ENCODE peak calls at places on chromosomes 11 and 22, in eight cellular contexts. One of them, this sample, is unnamed. For H3K4me1, the result is how much of the 10 kb centered on the place peaks cover.

GRCh38 chr22:18000441-18001039 is 23.8 kb downstream of the MICAL3 start:
- DNase-seq in hepatocyte: peak
- DNase-seq in A549: peak
- DNase-seq in CD8-positive, alpha-beta T cell: peak
- DNase-seq in sigmoid colon: peak
- DNase-seq in Peyer's patch: peak
- DNase-seq in H1: peak
- DNase-seq in adrenal gland: no peak
- DNase-seq in this sample: peak

GRCh38 chr11:88188251-88189030 is 13.2 kb upstream of the RAB38 start:
- DNase-seq in hepatocyte: peak
- DNase-seq in A549: no peak
- DNase-seq in CD8-positive, alpha-beta T cell: no peak
- DNase-seq in sigmoid colon: no peak
- DNase-seq in Peyer's patch: no peak
- DNase-seq in H1: no peak
- DNase-seq in adrenal gland: no peak
- DNase-seq in this sample: peak

GRCh38 chr11:34274712-34275398 is 83.0 kb downstream of the ABTB2 start:
- DNase-seq in hepatocyte: peak
- DNase-seq in A549: peak
- DNase-seq in CD8-positive, alpha-beta T cell: no peak
- DNase-seq in sigmoid colon: peak
- DNase-seq in Peyer's patch: peak
- DNase-seq in H1: no peak
- DNase-seq in adrenal gland: peak
- DNase-seq in this sample: peak

GRCh38 chr11:73195191-73196007 is 22.7 kb upstream of the P2RY2 start:
- DNase-seq in hepatocyte: peak
- DNase-seq in A549: peak
- DNase-seq in CD8-positive, alpha-beta T cell: peak
- DNase-seq in sigmoid colon: peak
- DNase-seq in Peyer's patch: peak
- DNase-seq in H1: no peak
- DNase-seq in adrenal gland: peak
- DNase-seq in this sample: peak

GRCh38 chr22:37212174-37212906 is at the start of gene SSTR3:
- DNase-seq in hepatocyte: peak
- DNase-seq in A549: no peak
- DNase-seq in CD8-positive, alpha-beta T cell: no peak
- DNase-seq in sigmoid colon: peak
- DNase-seq in Peyer's patch: peak
- DNase-seq in H1: peak
- DNase-seq in adrenal gland: peak
- DNase-seq in this sample: no peak

GRCh38 chr22:40654522-40655167 is 18.1 kb upstream of the MRTFA start:
- DNase-seq in hepatocyte: peak
- DNase-seq in A549: peak
- DNase-seq in CD8-positive, alpha-beta T cell: no peak
- DNase-seq in sigmoid colon: peak
- DNase-seq in Peyer's patch: no peak
- DNase-seq in H1: no peak
- DNase-seq in adrenal gland: peak
- DNase-seq in this sample: no peak

GRCh38 chr11:43920598-43921419 is 21.6 kb upstream of the C11orf96 start:
- DNase-seq in hepatocyte: peak
- DNase-seq in A549: peak
- DNase-seq in CD8-positive, alpha-beta T cell: peak
- DNase-seq in sigmoid colon: peak
- DNase-seq in Peyer's patch: no peak
- DNase-seq in H1: no peak
- DNase-seq in adrenal gland: peak
- DNase-seq in this sample: peak

GRCh38 chr11:108788565-108789199 is 123.8 kb downstream of the DDX10 start:
- DNase-seq in hepatocyte: peak
- DNase-seq in A549: peak
- DNase-seq in CD8-positive, alpha-beta T cell: no peak
- DNase-seq in sigmoid colon: no peak
- DNase-seq in Peyer's patch: no peak
- DNase-seq in H1: peak
- DNase-seq in adrenal gland: peak
- DNase-seq in this sample: peak

GRCh38 chr11:122656073-122656630 is 630 bp downstream of the UBASH3B start:
- DNase-seq in hepatocyte: peak
- DNase-seq in A549: peak
- DNase-seq in CD8-positive, alpha-beta T cell: peak
- DNase-seq in sigmoid colon: peak
- DNase-seq in Peyer's patch: peak
- DNase-seq in H1: peak
- DNase-seq in adrenal gland: peak
- DNase-seq in this sample: peak

GRCh38 chr11:108790501-108791299 is 125.8 kb downstream of the DDX10 start:
- DNase-seq in hepatocyte: no peak
- DNase-seq in A549: no peak
- DNase-seq in CD8-positive, alpha-beta T cell: no peak
- DNase-seq in sigmoid colon: no peak
- DNase-seq in Peyer's patch: no peak
- DNase-seq in H1: no peak
- DNase-seq in adrenal gland: no peak
- DNase-seq in this sample: no peak

GRCh38 chr11:70578371-70578770 is 180.0 kb downstream of the CTTN start:
- DNase-seq in hepatocyte: no peak
- DNase-seq in A549: no peak
- DNase-seq in CD8-positive, alpha-beta T cell: no peak
- DNase-seq in sigmoid colon: peak
- DNase-seq in Peyer's patch: no peak
- DNase-seq in H1: no peak
- DNase-seq in adrenal gland: no peak
- DNase-seq in this sample: no peak

GRCh38 chr11:45922425-45923082 is at the start of gene LARGE2:
- DNase-seq in hepatocyte: peak
- DNase-seq in A549: no peak
- DNase-seq in CD8-positive, alpha-beta T cell: no peak
- DNase-seq in sigmoid colon: no peak
- DNase-seq in Peyer's patch: peak
- DNase-seq in H1: peak
- DNase-seq in adrenal gland: peak
- DNase-seq in this sample: peak

GRCh38 chr11:104361975-104362374 is 198.0 kb upstream of the PDGFD start:
- DNase-seq in hepatocyte: no peak
- DNase-seq in A549: no peak
- DNase-seq in CD8-positive, alpha-beta T cell: no peak
- DNase-seq in sigmoid colon: no peak
- DNase-seq in Peyer's patch: no peak
- DNase-seq in H1: no peak
- DNase-seq in adrenal gland: no peak
- DNase-seq in this sample: no peak

GRCh38 chr11:60951611-60951908 is 416 bp downstream of the SLC15A3 start:
- DNase-seq in hepatocyte: no peak
- DNase-seq in A549: no peak
- DNase-seq in CD8-positive, alpha-beta T cell: no peak
- DNase-seq in sigmoid colon: no peak
- DNase-seq in Peyer's patch: no peak
- DNase-seq in H1: no peak
- DNase-seq in adrenal gland: no peak
- DNase-seq in this sample: no peak

GRCh38 chr11:29449280-29450074 is 567.4 kb downstream of the KCNA4 start:
- DNase-seq in hepatocyte: no peak
- DNase-seq in A549: no peak
- DNase-seq in CD8-positive, alpha-beta T cell: no peak
- DNase-seq in sigmoid colon: no peak
- DNase-seq in Peyer's patch: no peak
- DNase-seq in H1: no peak
- DNase-seq in adrenal gland: no peak
- DNase-seq in this sample: no peak

DNA sequence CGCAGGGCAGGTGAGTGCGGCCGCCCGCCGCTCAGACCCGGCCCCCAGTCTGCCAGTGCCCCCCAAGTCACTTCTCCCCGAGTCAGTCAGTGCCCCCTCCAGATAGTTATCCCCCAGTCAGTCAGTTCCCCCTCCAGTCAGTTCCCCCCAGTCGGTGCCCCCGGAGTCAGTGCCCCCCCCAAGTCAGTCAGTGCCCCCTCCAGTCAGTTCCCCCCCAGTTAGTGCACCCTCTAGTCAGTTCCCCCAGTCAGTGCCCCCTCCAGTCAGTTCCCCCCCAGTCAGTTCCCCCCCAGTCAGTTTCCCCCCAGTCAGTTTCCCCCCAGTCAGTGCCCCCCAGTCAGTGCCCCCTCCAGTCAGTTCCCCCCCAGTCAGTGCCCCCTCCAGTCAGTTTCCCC is 411 bp downstream of the PPP6R2 start:
- DNase-seq in hepatocyte: no peak
- DNase-seq in A549: no peak
- DNase-seq in CD8-positive, alpha-beta T cell: no peak
- DNase-seq in sigmoid colon: no peak
- DNase-seq in Peyer's patch: no peak
- DNase-seq in H1: no peak
- DNase-seq in adrenal gland: no peak
- DNase-seq in this sample: no peak
- TF ChIP-seq CTCF in hepatocyte: no peak
- TF ChIP-seq CTCF in A549: no peak
- TF ChIP-seq CTCF in CD8-positive, alpha-beta T cell: no peak
- TF ChIP-seq CTCF in sigmoid colon: no peak
- TF ChIP-seq CTCF in Peyer's patch: no peak
- TF ChIP-seq CTCF in H1: no peak
- TF ChIP-seq CTCF in adrenal gland: no peak
- TF ChIP-seq CTCF in this sample: no peak

GRCh38 chr11:47183969-47184368 is 2.3 kb downstream of the PACSIN3 start:
- DNase-seq in hepatocyte: no peak
- DNase-seq in A549: no peak
- DNase-seq in CD8-positive, alpha-beta T cell: no peak
- DNase-seq in sigmoid colon: no peak
- DNase-seq in Peyer's patch: no peak
- DNase-seq in H1: no peak
- DNase-seq in adrenal gland: peak
- DNase-seq in this sample: no peak

GRCh38 chr11:47185305-47186075 is 744 bp downstream of the PACSIN3 start:
- DNase-seq in hepatocyte: peak
- DNase-seq in A549: peak
- DNase-seq in CD8-positive, alpha-beta T cell: no peak
- DNase-seq in sigmoid colon: peak
- DNase-seq in Peyer's patch: no peak
- DNase-seq in H1: peak
- DNase-seq in adrenal gland: peak
- DNase-seq in this sample: peak

GRCh38 chr11:47183031-47183856 is 3.0 kb downstream of the PACSIN3 start:
- DNase-seq in hepatocyte: no peak
- DNase-seq in A549: no peak
- DNase-seq in CD8-positive, alpha-beta T cell: no peak
- DNase-seq in sigmoid colon: peak
- DNase-seq in Peyer's patch: no peak
- DNase-seq in H1: no peak
- DNase-seq in adrenal gland: no peak
- DNase-seq in this sample: no peak

GRCh38 chr11:47186076-47186936 is at the start of gene PACSIN3:
- DNase-seq in hepatocyte: peak
- DNase-seq in A549: peak
- DNase-seq in CD8-positive, alpha-beta T cell: peak
- DNase-seq in sigmoid colon: peak
- DNase-seq in Peyer's patch: peak
- DNase-seq in H1: peak
- DNase-seq in adrenal gland: peak
- DNase-seq in this sample: peak

GRCh38 chr11:47184711-47185304 is 1.4 kb downstream of the PACSIN3 start:
- DNase-seq in hepatocyte: peak
- DNase-seq in A549: no peak
- DNase-seq in CD8-positive, alpha-beta T cell: no peak
- DNase-seq in sigmoid colon: peak
- DNase-seq in Peyer's patch: no peak
- DNase-seq in H1: no peak
- DNase-seq in adrenal gland: peak
- DNase-seq in this sample: no peak
- H3K4me3 ChIP-seq in hepatocyte: peak
- H3K4me3 ChIP-seq in A549: peak
- H3K4me3 ChIP-seq in CD8-positive, alpha-beta T cell: no peak
- H3K4me3 ChIP-seq in sigmoid colon: peak
- H3K4me3 ChIP-seq in Peyer's patch: peak
- H3K4me3 ChIP-seq in H1: peak
- H3K4me3 ChIP-seq in adrenal gland: no peak
- H3K4me3 ChIP-seq in this sample: peak

GRCh38 chr11:114131366-114131963 is 72.0 kb downstream of the ZBTB16 start:
- DNase-seq in hepatocyte: no peak
- DNase-seq in A549: no peak
- DNase-seq in CD8-positive, alpha-beta T cell: no peak
- DNase-seq in sigmoid colon: peak
- DNase-seq in Peyer's patch: no peak
- DNase-seq in H1: no peak
- DNase-seq in adrenal gland: no peak
- DNase-seq in this sample: no peak
- H3K4me1 ChIP-seq in hepatocyte: under half
- H3K4me1 ChIP-seq in A549: under half
- H3K4me1 ChIP-seq in CD8-positive, alpha-beta T cell: under half
- H3K4me1 ChIP-seq in sigmoid colon: half or more
- H3K4me1 ChIP-seq in Peyer's patch: under half
- H3K4me1 ChIP-seq in H1: under half
- H3K4me1 ChIP-seq in adrenal gland: half or more
- H3K4me1 ChIP-seq in this sample: under half

GRCh38 chr11:18727499-18728236 is 1.7 kb upstream of the IGSF22 start:
- DNase-seq in hepatocyte: peak
- DNase-seq in A549: peak
- DNase-seq in CD8-positive, alpha-beta T cell: peak
- DNase-seq in sigmoid colon: no peak
- DNase-seq in Peyer's patch: no peak
- DNase-seq in H1: peak
- DNase-seq in adrenal gland: peak
- DNase-seq in this sample: peak
- TF ChIP-seq CTCF in hepatocyte: peak
- TF ChIP-seq CTCF in A549: peak
- TF ChIP-seq CTCF in CD8-positive, alpha-beta T cell: peak
- TF ChIP-seq CTCF in sigmoid colon: peak
- TF ChIP-seq CTCF in Peyer's patch: peak
- TF ChIP-seq CTCF in H1: peak
- TF ChIP-seq CTCF in adrenal gland: peak
- TF ChIP-seq CTCF in this sample: peak

DNA sequence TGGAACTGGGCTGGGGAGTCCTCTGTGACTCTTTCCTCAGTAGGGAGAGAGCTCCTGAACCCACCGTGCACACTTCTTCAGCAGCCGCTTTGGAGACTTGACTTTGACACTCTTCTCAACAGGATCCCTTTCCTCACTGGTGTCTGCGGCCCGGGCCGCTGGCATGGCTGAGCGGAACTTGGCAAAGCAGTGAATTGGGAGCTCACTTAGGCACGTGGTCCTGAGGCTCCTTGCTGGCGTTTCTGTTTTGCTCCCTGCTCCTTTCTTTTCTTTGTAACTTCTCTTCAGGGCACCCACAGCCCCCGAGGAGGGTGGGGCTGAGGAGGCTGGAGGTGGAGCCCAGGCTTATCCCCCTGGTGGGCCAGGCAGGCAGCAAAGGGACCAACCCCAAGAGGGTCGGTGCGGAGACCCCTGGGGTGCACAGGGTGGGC is 8.4 kb upstream of the KCNQ1OT1 start:
- DNase-seq in hepatocyte: no peak
- DNase-seq in A549: no peak
- DNase-seq in CD8-positive, alpha-beta T cell: no peak
- DNase-seq in sigmoid colon: peak
- DNase-seq in Peyer's patch: no peak
- DNase-seq in H1: no peak
- DNase-seq in adrenal gland: no peak
- DNase-seq in this sample: no peak
- H3K4me3 ChIP-seq in hepatocyte: no peak
- H3K4me3 ChIP-seq in A549: no peak
- H3K4me3 ChIP-seq in CD8-positive, alpha-beta T cell: no peak
- H3K4me3 ChIP-seq in sigmoid colon: no peak
- H3K4me3 ChIP-seq in Peyer's patch: no peak
- H3K4me3 ChIP-seq in H1: no peak
- H3K4me3 ChIP-seq in adrenal gland: no peak
- H3K4me3 ChIP-seq in this sample: no peak

GRCh38 chr22:30204015-30204741 is 42.4 kb downstream of the LIF start:
- DNase-seq in hepatocyte: no peak
- DNase-seq in A549: no peak
- DNase-seq in CD8-positive, alpha-beta T cell: no peak
- DNase-seq in sigmoid colon: no peak
- DNase-seq in Peyer's patch: no peak
- DNase-seq in H1: no peak
- DNase-seq in adrenal gland: no peak
- DNase-seq in this sample: peak
- H3K4me1 ChIP-seq in hepatocyte: half or more
- H3K4me1 ChIP-seq in A549: half or more
- H3K4me1 ChIP-seq in CD8-positive, alpha-beta T cell: under half
- H3K4me1 ChIP-seq in sigmoid colon: under half
- H3K4me1 ChIP-seq in Peyer's patch: under half
- H3K4me1 ChIP-seq in H1: under half
- H3K4me1 ChIP-seq in adrenal gland: under half
- H3K4me1 ChIP-seq in this sample: under half